ENCODE peak calls at places on chromosomes 4 and X, in six cellular contexts. One of them, this sample, is unnamed.

GRCh38 chr4:122178961-122179360 is 26.8 kb downstream of the BLTP1 start:
- DNase-seq in lower lobe of right lung: no peak
- DNase-seq in BE2C: no peak
- DNase-seq in fibroblast of mammary gland: no peak
- DNase-seq in thoracic aorta: no peak
- DNase-seq in upper lobe of right lung: no peak
- DNase-seq in this sample: no peak

GRCh38 chrX:6985537-6985936 is 162.0 kb upstream of the STS start:
- DNase-seq in upper lobe of right lung: no peak
- DNase-seq in thoracic aorta: no peak
- DNase-seq in BE2C: no peak
- DNase-seq in lower lobe of right lung: no peak
- DNase-seq in fibroblast of mammary gland: no peak
- DNase-seq in this sample: no peak

GRCh38 chrX:11424903-11425674 is 131.9 kb downstream of the AMELX start:
- DNase-seq in BE2C: no peak
- DNase-seq in thoracic aorta: no peak
- DNase-seq in lower lobe of right lung: no peak
- DNase-seq in upper lobe of right lung: no peak
- DNase-seq in fibroblast of mammary gland: no peak
- DNase-seq in this sample: no peak

GRCh38 chr4:14667624-14668295 is 334.5 kb upstream of the CPEB2 start:
- DNase-seq in lower lobe of right lung: no peak
- DNase-seq in fibroblast of mammary gland: no peak
- DNase-seq in BE2C: no peak
- DNase-seq in thoracic aorta: no peak
- DNase-seq in upper lobe of right lung: no peak
- DNase-seq in this sample: peak

GRCh38 chrX:19190902-19191301 is 68.6 kb upstream of the ADGRG2 start:
- DNase-seq in fibroblast of mammary gland: no peak
- DNase-seq in upper lobe of right lung: no peak
- DNase-seq in lower lobe of right lung: no peak
- DNase-seq in BE2C: no peak
- DNase-seq in thoracic aorta: no peak
- DNase-seq in this sample: no peak

GRCh38 chr4:93827272-93827947 is 1.1 kb upstream of the ATOH1 start:
- DNase-seq in lower lobe of right lung: no peak
- DNase-seq in BE2C: no peak
- DNase-seq in fibroblast of mammary gland: no peak
- DNase-seq in thoracic aorta: no peak
- DNase-seq in upper lobe of right lung: no peak
- DNase-seq in this sample: peak

GRCh38 chr4:183838987-183839712 is 66.0 kb upstream of the STOX2 start:
- DNase-seq in upper lobe of right lung: no peak
- DNase-seq in fibroblast of mammary gland: peak
- DNase-seq in thoracic aorta: no peak
- DNase-seq in BE2C: no peak
- DNase-seq in lower lobe of right lung: no peak
- DNase-seq in this sample: peak

GRCh38 chrX:15418707-15419181 is 34.5 kb upstream of the VEGFD start:
- DNase-seq in thoracic aorta: no peak
- DNase-seq in BE2C: peak
- DNase-seq in upper lobe of right lung: no peak
- DNase-seq in lower lobe of right lung: no peak
- DNase-seq in fibroblast of mammary gland: no peak
- DNase-seq in this sample: no peak

GRCh38 chr4:110364911-110365520 is 110.9 kb upstream of the ENPEP start:
- DNase-seq in fibroblast of mammary gland: peak
- DNase-seq in lower lobe of right lung: no peak
- DNase-seq in BE2C: no peak
- DNase-seq in upper lobe of right lung: no peak
- DNase-seq in thoracic aorta: no peak
- DNase-seq in this sample: no peak

GRCh38 chr4:76783836-76784235 is 114.1 kb downstream of the SOWAHB start:
- DNase-seq in fibroblast of mammary gland: peak
- DNase-seq in lower lobe of right lung: no peak
- DNase-seq in upper lobe of right lung: no peak
- DNase-seq in BE2C: no peak
- DNase-seq in thoracic aorta: no peak
- DNase-seq in this sample: no peak

GRCh38 chr4:39446842-39447573 is 11.7 kb downstream of the RPL9 start:
- DNase-seq in thoracic aorta: no peak
- DNase-seq in BE2C: no peak
- DNase-seq in upper lobe of right lung: peak
- DNase-seq in lower lobe of right lung: peak
- DNase-seq in fibroblast of mammary gland: peak
- DNase-seq in this sample: peak

GRCh38 chr4:8607603-8608481 is 15.3 kb downstream of the CPZ start:
- DNase-seq in fibroblast of mammary gland: no peak
- DNase-seq in BE2C: peak
- DNase-seq in upper lobe of right lung: no peak
- DNase-seq in thoracic aorta: no peak
- DNase-seq in lower lobe of right lung: no peak
- DNase-seq in this sample: no peak

GRCh38 chrX:4560192-4560591 is 846.7 kb upstream of the PRKX start:
- DNase-seq in thoracic aorta: no peak
- DNase-seq in fibroblast of mammary gland: no peak
- DNase-seq in upper lobe of right lung: no peak
- DNase-seq in lower lobe of right lung: no peak
- DNase-seq in BE2C: no peak
- DNase-seq in this sample: no peak

GRCh38 chrX:19382500-19383145 is 38.9 kb downstream of the PDHA1 start:
- DNase-seq in upper lobe of right lung: peak
- DNase-seq in thoracic aorta: no peak
- DNase-seq in BE2C: peak
- DNase-seq in fibroblast of mammary gland: peak
- DNase-seq in lower lobe of right lung: peak
- DNase-seq in this sample: peak

GRCh38 chrX:77743720-77744119 is 42.3 kb downstream of the ATRX start:
- DNase-seq in upper lobe of right lung: no peak
- DNase-seq in lower lobe of right lung: no peak
- DNase-seq in fibroblast of mammary gland: no peak
- DNase-seq in thoracic aorta: no peak
- DNase-seq in BE2C: no peak
- DNase-seq in this sample: no peak

GRCh38 chr4:121034010-121034409 is 38.3 kb downstream of the NDNF start:
- DNase-seq in upper lobe of right lung: no peak
- DNase-seq in fibroblast of mammary gland: peak
- DNase-seq in thoracic aorta: no peak
- DNase-seq in BE2C: no peak
- DNase-seq in lower lobe of right lung: no peak
- DNase-seq in this sample: peak

GRCh38 chr4:17068396-17068795 is 170.0 kb upstream of the LDB2 start:
- DNase-seq in BE2C: no peak
- DNase-seq in lower lobe of right lung: no peak
- DNase-seq in fibroblast of mammary gland: peak
- DNase-seq in upper lobe of right lung: no peak
- DNase-seq in thoracic aorta: no peak
- DNase-seq in this sample: peak

GRCh38 chr4:168437192-168437938 is 42.9 kb downstream of the DDX60L start:
- DNase-seq in upper lobe of right lung: no peak
- DNase-seq in BE2C: no peak
- DNase-seq in fibroblast of mammary gland: no peak
- DNase-seq in thoracic aorta: no peak
- DNase-seq in lower lobe of right lung: no peak
- DNase-seq in this sample: peak

GRCh38 chrX:12405306-12405705 is 267.0 kb downstream of the FRMPD4 start:
- DNase-seq in upper lobe of right lung: no peak
- DNase-seq in thoracic aorta: no peak
- DNase-seq in BE2C: no peak
- DNase-seq in fibroblast of mammary gland: no peak
- DNase-seq in lower lobe of right lung: no peak
- DNase-seq in this sample: no peak

GRCh38 chr4:41155194-41155830 is 59.0 kb downstream of the APBB2 start:
- DNase-seq in upper lobe of right lung: no peak
- DNase-seq in thoracic aorta: no peak
- DNase-seq in lower lobe of right lung: no peak
- DNase-seq in fibroblast of mammary gland: peak
- DNase-seq in BE2C: no peak
- DNase-seq in this sample: peak

GRCh38 chr4:106738121-106738520 is 298.0 kb downstream of the DKK2 start:
- DNase-seq in BE2C: no peak
- DNase-seq in upper lobe of right lung: no peak
- DNase-seq in lower lobe of right lung: no peak
- DNase-seq in thoracic aorta: no peak
- DNase-seq in fibroblast of mammary gland: no peak
- DNase-seq in this sample: no peak

GRCh38 chr4:4225915-4226605 is 669 bp downstream of the OTOP1 start:
- DNase-seq in lower lobe of right lung: no peak
- DNase-seq in BE2C: peak
- DNase-seq in thoracic aorta: no peak
- DNase-seq in fibroblast of mammary gland: peak
- DNase-seq in upper lobe of right lung: no peak
- DNase-seq in this sample: no peak

GRCh38 chr4:38177792-38178665 is 217.8 kb downstream of the PTTG2 start:
- DNase-seq in BE2C: no peak
- DNase-seq in thoracic aorta: no peak
- DNase-seq in lower lobe of right lung: peak
- DNase-seq in upper lobe of right lung: peak
- DNase-seq in fibroblast of mammary gland: peak
- DNase-seq in this sample: peak

GRCh38 chr4:3452376-3452775 is 10.6 kb downstream of the HGFAC start:
- DNase-seq in BE2C: no peak
- DNase-seq in upper lobe of right lung: no peak
- DNase-seq in thoracic aorta: no peak
- DNase-seq in fibroblast of mammary gland: no peak
- DNase-seq in lower lobe of right lung: no peak
- DNase-seq in this sample: no peak

GRCh38 chr4:79922011-79922410 is 151.0 kb downstream of the ANTXR2 start:
- DNase-seq in upper lobe of right lung: no peak
- DNase-seq in BE2C: no peak
- DNase-seq in fibroblast of mammary gland: no peak
- DNase-seq in thoracic aorta: no peak
- DNase-seq in lower lobe of right lung: no peak
- DNase-seq in this sample: peak

GRCh38 chr4:152028131-152028530 is 267.3 kb upstream of the GATB start:
- DNase-seq in lower lobe of right lung: no peak
- DNase-seq in BE2C: no peak
- DNase-seq in fibroblast of mammary gland: no peak
- DNase-seq in thoracic aorta: no peak
- DNase-seq in upper lobe of right lung: no peak
- DNase-seq in this sample: no peak

GRCh38 chrX:19743386-19743785 is 144.0 kb downstream of the SH3KBP1 start:
- DNase-seq in fibroblast of mammary gland: no peak
- DNase-seq in upper lobe of right lung: no peak
- DNase-seq in lower lobe of right lung: no peak
- DNase-seq in BE2C: no peak
- DNase-seq in thoracic aorta: no peak
- DNase-seq in this sample: no peak

GRCh38 chr4:81565137-81565870 is 93.6 kb upstream of the RASGEF1B start:
- DNase-seq in upper lobe of right lung: peak
- DNase-seq in thoracic aorta: peak
- DNase-seq in fibroblast of mammary gland: peak
- DNase-seq in lower lobe of right lung: peak
- DNase-seq in BE2C: no peak
- DNase-seq in this sample: peak

GRCh38 chr4:182883351-182883750 is 33.8 kb downstream of the DCTD start:
- DNase-seq in thoracic aorta: no peak
- DNase-seq in BE2C: no peak
- DNase-seq in lower lobe of right lung: no peak
- DNase-seq in fibroblast of mammary gland: no peak
- DNase-seq in upper lobe of right lung: no peak
- DNase-seq in this sample: no peak

GRCh38 chr4:71732706-71733105 is 51.2 kb downstream of the GC start:
- DNase-seq in upper lobe of right lung: no peak
- DNase-seq in fibroblast of mammary gland: peak
- DNase-seq in lower lobe of right lung: no peak
- DNase-seq in thoracic aorta: no peak
- DNase-seq in BE2C: no peak
- DNase-seq in this sample: peak

GRCh38 chr4:148007303-148007702 is 275.4 kb downstream of the ARHGAP10 start:
- DNase-seq in upper lobe of right lung: no peak
- DNase-seq in BE2C: no peak
- DNase-seq in thoracic aorta: no peak
- DNase-seq in fibroblast of mammary gland: peak
- DNase-seq in lower lobe of right lung: no peak
- DNase-seq in this sample: peak

GRCh38 chr4:98641393-98641792 is 17.0 kb downstream of the TSPAN5 start:
- DNase-seq in BE2C: no peak
- DNase-seq in fibroblast of mammary gland: no peak
- DNase-seq in lower lobe of right lung: no peak
- DNase-seq in upper lobe of right lung: no peak
- DNase-seq in thoracic aorta: no peak
- DNase-seq in this sample: no peak
- H3K4me3 ChIP-seq in BE2C: no peak
- H3K4me3 ChIP-seq in fibroblast of mammary gland: no peak
- H3K4me3 ChIP-seq in lower lobe of right lung: no peak
- H3K4me3 ChIP-seq in upper lobe of right lung: no peak
- H3K4me3 ChIP-seq in thoracic aorta: no peak
- H3K4me3 ChIP-seq in this sample: no peak

GRCh38 chr4:177107288-177107901 is 202.3 kb upstream of the NEIL3 start:
- DNase-seq in fibroblast of mammary gland: peak
- DNase-seq in lower lobe of right lung: no peak
- DNase-seq in upper lobe of right lung: no peak
- DNase-seq in BE2C: no peak
- DNase-seq in thoracic aorta: no peak
- DNase-seq in this sample: peak
- TF ChIP-seq CTCF in fibroblast of mammary gland: no peak
- TF ChIP-seq CTCF in lower lobe of right lung: no peak
- TF ChIP-seq CTCF in upper lobe of right lung: no peak
- TF ChIP-seq CTCF in BE2C: no peak
- TF ChIP-seq CTCF in thoracic aorta: no peak
- TF ChIP-seq CTCF in this sample: no peak

DNA sequence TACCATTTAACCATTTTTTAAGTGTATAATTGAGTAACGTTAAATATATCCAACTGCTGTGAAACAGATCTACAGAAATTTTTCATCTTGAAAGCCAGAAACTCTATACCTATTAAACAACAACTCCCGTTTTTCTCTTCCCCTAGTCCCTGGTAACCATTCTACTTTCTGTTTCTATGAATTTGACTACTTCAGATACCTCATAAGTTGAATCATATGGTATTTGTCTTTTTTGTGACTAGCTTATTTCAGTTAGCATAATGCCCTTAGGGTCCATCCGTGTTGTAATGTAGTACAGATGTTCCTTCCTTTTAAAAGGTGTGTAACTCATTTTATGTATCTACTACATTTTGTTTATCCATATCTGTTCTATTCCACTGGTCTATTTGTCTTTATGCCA is 48.7 kb downstream of the STAG2 start:
- DNase-seq in thoracic aorta: no peak
- DNase-seq in fibroblast of mammary gland: peak
- DNase-seq in BE2C: no peak
- DNase-seq in lower lobe of right lung: no peak
- DNase-seq in upper lobe of right lung: no peak
- DNase-seq in this sample: peak
- H3K4me3 ChIP-seq in thoracic aorta: no peak
- H3K4me3 ChIP-seq in fibroblast of mammary gland: no peak
- H3K4me3 ChIP-seq in BE2C: no peak
- H3K4me3 ChIP-seq in lower lobe of right lung: no peak
- H3K4me3 ChIP-seq in upper lobe of right lung: no peak
- H3K4me3 ChIP-seq in this sample: no peak

DNA sequence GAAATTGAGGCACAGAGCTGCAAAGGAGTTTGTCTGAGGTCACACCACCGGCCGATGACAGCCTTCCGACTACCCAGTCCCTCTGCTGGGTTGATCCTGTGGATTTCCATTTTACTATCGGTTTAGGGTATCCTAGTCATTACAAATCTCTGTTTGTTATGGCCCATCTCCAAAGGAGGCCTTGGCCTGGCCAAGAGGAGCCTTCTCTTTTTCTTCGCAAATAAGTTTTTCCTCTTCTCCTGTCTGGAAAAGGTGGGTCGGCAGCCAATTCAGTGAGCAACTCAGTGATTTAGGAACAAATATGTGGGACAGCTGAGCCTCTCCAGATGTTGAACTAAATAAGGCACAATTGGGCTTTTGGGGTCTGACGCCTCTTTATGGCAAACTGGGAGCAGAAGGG is 169.2 kb upstream of the RBPJ start:
- DNase-seq in thoracic aorta: no peak
- DNase-seq in BE2C: no peak
- DNase-seq in lower lobe of right lung: no peak
- DNase-seq in upper lobe of right lung: no peak
- DNase-seq in fibroblast of mammary gland: peak
- DNase-seq in this sample: no peak
- TF ChIP-seq CTCF in thoracic aorta: no peak
- TF ChIP-seq CTCF in BE2C: no peak
- TF ChIP-seq CTCF in lower lobe of right lung: no peak
- TF ChIP-seq CTCF in upper lobe of right lung: no peak
- TF ChIP-seq CTCF in fibroblast of mammary gland: no peak
- TF ChIP-seq CTCF in this sample: no peak

This sample was measured in epithelial cell of esophagus.